ENCODE peak calls at places on chromosomes 11 and 22, in ten cellular contexts. One of them, this sample, is unnamed.

GRCh38 chr11:15379483-15379882 is 264.8 kb downstream of the INSC start:
- DNase-seq in AG09309: no peak
- DNase-seq in brain pericyte: no peak
- DNase-seq in epithelial cell of proximal tubule: no peak
- DNase-seq in pons: no peak
- DNase-seq in stimulated activated naive CD8-positive, alpha-beta T cell treated with anti-CD3 and anti-CD28 coated beads, Interleukin-15, Interleukin-2, amounts not matched to agents 100 U/mL and 50 U/mL, for 24 hours: no peak
- DNase-seq in HS-5: no peak
- DNase-seq in H7: peak
- DNase-seq in endothelial cell: no peak
- DNase-seq in psoas muscle: no peak
- DNase-seq in this sample: no peak

GRCh38 chr11:68436985-68437926 is 23.3 kb upstream of the PPP6R3 start:
- DNase-seq in AG09309: peak
- DNase-seq in brain pericyte: no peak
- DNase-seq in epithelial cell of proximal tubule: no peak
- DNase-seq in pons: no peak
- DNase-seq in stimulated activated naive CD8-positive, alpha-beta T cell treated with anti-CD3 and anti-CD28 coated beads, Interleukin-15, Interleukin-2, amounts not matched to agents 100 U/mL and 50 U/mL, for 24 hours: no peak
- DNase-seq in HS-5: peak
- DNase-seq in H7: peak
- DNase-seq in endothelial cell: peak
- DNase-seq in psoas muscle: no peak
- DNase-seq in this sample: no peak

GRCh38 chr11:61864814-61865775 is 26.2 kb downstream of the FADS3 start:
- DNase-seq in AG09309: no peak
- DNase-seq in brain pericyte: no peak
- DNase-seq in epithelial cell of proximal tubule: no peak
- DNase-seq in pons: no peak
- DNase-seq in stimulated activated naive CD8-positive, alpha-beta T cell treated with anti-CD3 and anti-CD28 coated beads, Interleukin-15, Interleukin-2, amounts not matched to agents 100 U/mL and 50 U/mL, for 24 hours: no peak
- DNase-seq in HS-5: no peak
- DNase-seq in H7: no peak
- DNase-seq in endothelial cell: no peak
- DNase-seq in psoas muscle: no peak
- DNase-seq in this sample: no peak

GRCh38 chr11:96337541-96338530 is 5.2 kb downstream of the MAML2 start:
- DNase-seq in AG09309: no peak
- DNase-seq in brain pericyte: no peak
- DNase-seq in epithelial cell of proximal tubule: no peak
- DNase-seq in pons: peak
- DNase-seq in stimulated activated naive CD8-positive, alpha-beta T cell treated with anti-CD3 and anti-CD28 coated beads, Interleukin-15, Interleukin-2, amounts not matched to agents 100 U/mL and 50 U/mL, for 24 hours: peak
- DNase-seq in HS-5: no peak
- DNase-seq in H7: no peak
- DNase-seq in endothelial cell: no peak
- DNase-seq in psoas muscle: no peak
- DNase-seq in this sample: no peak

GRCh38 chr11:64713031-64713780 is 9.8 kb downstream of the NRXN2 start:
- DNase-seq in AG09309: no peak
- DNase-seq in brain pericyte: no peak
- DNase-seq in epithelial cell of proximal tubule: no peak
- DNase-seq in pons: no peak
- DNase-seq in stimulated activated naive CD8-positive, alpha-beta T cell treated with anti-CD3 and anti-CD28 coated beads, Interleukin-15, Interleukin-2, amounts not matched to agents 100 U/mL and 50 U/mL, for 24 hours: peak
- DNase-seq in HS-5: no peak
- DNase-seq in H7: peak
- DNase-seq in endothelial cell: peak
- DNase-seq in psoas muscle: no peak
- DNase-seq in this sample: peak

GRCh38 chr11:120089036-120090001 is 48.6 kb downstream of the TRIM29 start:
- DNase-seq in AG09309: no peak
- DNase-seq in brain pericyte: no peak
- DNase-seq in epithelial cell of proximal tubule: no peak
- DNase-seq in pons: peak
- DNase-seq in stimulated activated naive CD8-positive, alpha-beta T cell treated with anti-CD3 and anti-CD28 coated beads, Interleukin-15, Interleukin-2, amounts not matched to agents 100 U/mL and 50 U/mL, for 24 hours: no peak
- DNase-seq in HS-5: no peak
- DNase-seq in H7: no peak
- DNase-seq in endothelial cell: no peak
- DNase-seq in psoas muscle: no peak
- DNase-seq in this sample: no peak

GRCh38 chr11:1978865-1979473 is 18.7 kb downstream of the H19 start:
- DNase-seq in AG09309: no peak
- DNase-seq in brain pericyte: no peak
- DNase-seq in epithelial cell of proximal tubule: no peak
- DNase-seq in pons: no peak
- DNase-seq in stimulated activated naive CD8-positive, alpha-beta T cell treated with anti-CD3 and anti-CD28 coated beads, Interleukin-15, Interleukin-2, amounts not matched to agents 100 U/mL and 50 U/mL, for 24 hours: no peak
- DNase-seq in HS-5: no peak
- DNase-seq in H7: no peak
- DNase-seq in endothelial cell: no peak
- DNase-seq in psoas muscle: peak
- DNase-seq in this sample: no peak

GRCh38 chr22:21712751-21713427 is 22.7 kb downstream of the YPEL1 start:
- DNase-seq in AG09309: peak
- DNase-seq in brain pericyte: peak
- DNase-seq in epithelial cell of proximal tubule: no peak
- DNase-seq in pons: peak
- DNase-seq in stimulated activated naive CD8-positive, alpha-beta T cell treated with anti-CD3 and anti-CD28 coated beads, Interleukin-15, Interleukin-2, amounts not matched to agents 100 U/mL and 50 U/mL, for 24 hours: peak
- DNase-seq in HS-5: peak
- DNase-seq in H7: peak
- DNase-seq in endothelial cell: peak
- DNase-seq in psoas muscle: peak
- DNase-seq in this sample: no peak

GRCh38 chr22:39718206-39718605 is 147.7 kb downstream of the CACNA1I start:
- DNase-seq in AG09309: no peak
- DNase-seq in brain pericyte: no peak
- DNase-seq in epithelial cell of proximal tubule: no peak
- DNase-seq in pons: no peak
- DNase-seq in stimulated activated naive CD8-positive, alpha-beta T cell treated with anti-CD3 and anti-CD28 coated beads, Interleukin-15, Interleukin-2, amounts not matched to agents 100 U/mL and 50 U/mL, for 24 hours: no peak
- DNase-seq in HS-5: no peak
- DNase-seq in H7: peak
- DNase-seq in endothelial cell: no peak
- DNase-seq in psoas muscle: no peak
- DNase-seq in this sample: no peak

GRCh38 chr11:45402049-45402630 is 116.0 kb upstream of the SYT13 start:
- DNase-seq in AG09309: no peak
- DNase-seq in brain pericyte: no peak
- DNase-seq in epithelial cell of proximal tubule: no peak
- DNase-seq in pons: no peak
- DNase-seq in stimulated activated naive CD8-positive, alpha-beta T cell treated with anti-CD3 and anti-CD28 coated beads, Interleukin-15, Interleukin-2, amounts not matched to agents 100 U/mL and 50 U/mL, for 24 hours: no peak
- DNase-seq in HS-5: no peak
- DNase-seq in H7: no peak
- DNase-seq in endothelial cell: no peak
- DNase-seq in psoas muscle: no peak
- DNase-seq in this sample: no peak

GRCh38 chr22:19488884-19489843 is 9.4 kb downstream of the CDC45 start:
- DNase-seq in AG09309: no peak
- DNase-seq in brain pericyte: no peak
- DNase-seq in epithelial cell of proximal tubule: no peak
- DNase-seq in pons: no peak
- DNase-seq in stimulated activated naive CD8-positive, alpha-beta T cell treated with anti-CD3 and anti-CD28 coated beads, Interleukin-15, Interleukin-2, amounts not matched to agents 100 U/mL and 50 U/mL, for 24 hours: no peak
- DNase-seq in HS-5: no peak
- DNase-seq in H7: no peak
- DNase-seq in endothelial cell: no peak
- DNase-seq in psoas muscle: no peak
- DNase-seq in this sample: no peak

GRCh38 chr11:46918087-46918751 is at the start of gene LRP4:
- DNase-seq in AG09309: no peak
- DNase-seq in brain pericyte: no peak
- DNase-seq in epithelial cell of proximal tubule: no peak
- DNase-seq in pons: no peak
- DNase-seq in stimulated activated naive CD8-positive, alpha-beta T cell treated with anti-CD3 and anti-CD28 coated beads, Interleukin-15, Interleukin-2, amounts not matched to agents 100 U/mL and 50 U/mL, for 24 hours: peak
- DNase-seq in HS-5: no peak
- DNase-seq in H7: peak
- DNase-seq in endothelial cell: peak
- DNase-seq in psoas muscle: peak
- DNase-seq in this sample: peak

GRCh38 chr11:119483341-119483880 is 60.4 kb upstream of the THY1 start:
- DNase-seq in AG09309: no peak
- DNase-seq in brain pericyte: no peak
- DNase-seq in epithelial cell of proximal tubule: no peak
- DNase-seq in pons: no peak
- DNase-seq in stimulated activated naive CD8-positive, alpha-beta T cell treated with anti-CD3 and anti-CD28 coated beads, Interleukin-15, Interleukin-2, amounts not matched to agents 100 U/mL and 50 U/mL, for 24 hours: no peak
- DNase-seq in HS-5: no peak
- DNase-seq in H7: peak
- DNase-seq in endothelial cell: no peak
- DNase-seq in psoas muscle: peak
- DNase-seq in this sample: no peak

GRCh38 chr11:43997022-43997665 is 50.6 kb upstream of the ACCSL start:
- DNase-seq in AG09309: no peak
- DNase-seq in brain pericyte: no peak
- DNase-seq in epithelial cell of proximal tubule: no peak
- DNase-seq in pons: no peak
- DNase-seq in stimulated activated naive CD8-positive, alpha-beta T cell treated with anti-CD3 and anti-CD28 coated beads, Interleukin-15, Interleukin-2, amounts not matched to agents 100 U/mL and 50 U/mL, for 24 hours: no peak
- DNase-seq in HS-5: no peak
- DNase-seq in H7: no peak
- DNase-seq in endothelial cell: no peak
- DNase-seq in psoas muscle: no peak
- DNase-seq in this sample: no peak

GRCh38 chr11:105148241-105148640 is 8.7 kb upstream of the CARD18 start:
- DNase-seq in AG09309: no peak
- DNase-seq in brain pericyte: no peak
- DNase-seq in epithelial cell of proximal tubule: no peak
- DNase-seq in pons: no peak
- DNase-seq in stimulated activated naive CD8-positive, alpha-beta T cell treated with anti-CD3 and anti-CD28 coated beads, Interleukin-15, Interleukin-2, amounts not matched to agents 100 U/mL and 50 U/mL, for 24 hours: no peak
- DNase-seq in HS-5: no peak
- DNase-seq in H7: no peak
- DNase-seq in endothelial cell: no peak
- DNase-seq in psoas muscle: no peak
- DNase-seq in this sample: no peak

GRCh38 chr11:22441831-22442230 is 103.7 kb downstream of the SLC17A6 start:
- DNase-seq in AG09309: no peak
- DNase-seq in brain pericyte: no peak
- DNase-seq in epithelial cell of proximal tubule: no peak
- DNase-seq in pons: no peak
- DNase-seq in stimulated activated naive CD8-positive, alpha-beta T cell treated with anti-CD3 and anti-CD28 coated beads, Interleukin-15, Interleukin-2, amounts not matched to agents 100 U/mL and 50 U/mL, for 24 hours: no peak
- DNase-seq in HS-5: no peak
- DNase-seq in H7: no peak
- DNase-seq in endothelial cell: no peak
- DNase-seq in psoas muscle: no peak
- DNase-seq in this sample: no peak

GRCh38 chr11:118618991-118619375 is 11.6 kb downstream of the PHLDB1 start:
- DNase-seq in AG09309: no peak
- DNase-seq in brain pericyte: no peak
- DNase-seq in epithelial cell of proximal tubule: no peak
- DNase-seq in pons: no peak
- DNase-seq in stimulated activated naive CD8-positive, alpha-beta T cell treated with anti-CD3 and anti-CD28 coated beads, Interleukin-15, Interleukin-2, amounts not matched to agents 100 U/mL and 50 U/mL, for 24 hours: no peak
- DNase-seq in HS-5: no peak
- DNase-seq in H7: no peak
- DNase-seq in endothelial cell: no peak
- DNase-seq in psoas muscle: peak
- DNase-seq in this sample: no peak

GRCh38 chr11:1597981-1598380 is at the start of gene KRTAP5-2:
- DNase-seq in AG09309: no peak
- DNase-seq in brain pericyte: no peak
- DNase-seq in epithelial cell of proximal tubule: no peak
- DNase-seq in pons: no peak
- DNase-seq in stimulated activated naive CD8-positive, alpha-beta T cell treated with anti-CD3 and anti-CD28 coated beads, Interleukin-15, Interleukin-2, amounts not matched to agents 100 U/mL and 50 U/mL, for 24 hours: no peak
- DNase-seq in HS-5: no peak
- DNase-seq in H7: no peak
- DNase-seq in endothelial cell: no peak
- DNase-seq in psoas muscle: no peak
- DNase-seq in this sample: no peak

This sample was measured in pancreas.